ENCODE peak calls at places on chromosomes 7 and 10, in four cellular contexts. V, S, Y and K are unnamed samples.
A peak's percentile ranks its signal among the peaks of the same experiment; 100 is the strongest.

GRCh38 chr7:41918597-41918996 is 215.7 kb upstream of the INHBA start:
- DNase-seq in S (no peak), Y (peak; percentile 87), V (no peak), K (no peak)

GRCh38 chr10:38094923-38095574 is 912 bp downstream of the ZNF37A start:
- DNase-seq in S (no peak), Y (no peak), V (no peak), K (no peak)

GRCh38 chr7:55075464-55075971 is 56.7 kb downstream of the EGFR start:
- DNase-seq in Y (no peak), S (no peak), V (no peak), K (no peak)

GRCh38 chr7:123352226-123352550 is 152.4 kb upstream of the SLC13A1 start:
- DNase-seq in V (no peak), Y (no peak), S (no peak), K (no peak)

GRCh38 chr10:67779455-67780205 is 58.4 kb downstream of the DNAJC12 start:
- DNase-seq in Y (peak; percentile 82), S (peak; percentile 65), V (peak; percentile 62), K (peak; percentile 70)

GRCh38 chr10:52313350-52314006 is 603 bp upstream of the DKK1 start:
- DNase-seq in V (no peak), Y (peak; percentile 48), S (no peak), K (no peak)

GRCh38 chr7:130486114-130486962 is 5.5 kb upstream of the MEST start:
- DNase-seq in S (no peak), V (peak; percentile 66), Y (no peak), K (peak; percentile 10)

GRCh38 chr10:68088744-68089143 is 13.7 kb upstream of the HERC4 start:
- DNase-seq in V (no peak), Y (no peak), S (no peak), K (no peak)

GRCh38 chr7:1928555-1929348 is 258.7 kb downstream of the ELFN1 start:
- DNase-seq in S (no peak), Y (no peak), V (no peak), K (no peak)

GRCh38 chr7:119724041-119724792 is 548.8 kb upstream of the KCND2 start:
- DNase-seq in Y (no peak), S (no peak), V (no peak), K (no peak)

GRCh38 chr7:70571403-70571911 is 560.5 kb upstream of the GALNT17 start:
- DNase-seq in Y (peak; percentile 78), S (no peak), V (no peak), K (no peak)

GRCh38 chr7:135650831-135651573 is 11.3 kb upstream of the STMP1 start:
- DNase-seq in V (no peak), S (no peak), Y (peak; percentile 53), K (peak; percentile 17)

GRCh38 chr10:5971315-5971832 is 6.0 kb downstream of the IL15RA start:
- DNase-seq in V (no peak), Y (peak; percentile 8), S (no peak), K (no peak)

GRCh38 chr10:114507449-114507848 is 103.1 kb upstream of the AFAP1L2 start:
- DNase-seq in S (no peak), Y (no peak), V (no peak), K (peak; percentile 29)

GRCh38 chr7:27199820-27200760 is at the start of gene HOXA13:
- DNase-seq in S (no peak), Y (no peak), V (peak; percentile 42), K (peak; percentile 83)

GRCh38 chr10:26067680-26068079 is 133.7 kb downstream of the MYO3A start:
- DNase-seq in S (no peak), Y (no peak), V (no peak), K (no peak)

GRCh38 chr7:113945018-113945938 is 26.5 kb upstream of the PPP1R3A start:
- DNase-seq in S (no peak), V (no peak), Y (no peak), K (no peak)

GRCh38 chr7:129213828-129214227 is 11.0 kb upstream of the AHCYL2 start:
- DNase-seq in Y (no peak), S (no peak), V (no peak), K (peak; percentile 44)

GRCh38 chr10:98078774-98079173 is 48.4 kb upstream of the CRTAC1 start:
- DNase-seq in S (no peak), V (no peak), Y (no peak), K (no peak)

GRCh38 chr7:20895563-20895962 is 108.9 kb upstream of the SP8 start:
- DNase-seq in V (no peak), S (no peak), Y (no peak), K (no peak)

GRCh38 chr7:26200113-26200443 is 468 bp downstream of the HNRNPA2B1 start:
- DNase-seq in Y (peak; percentile 56), S (no peak), V (peak; percentile 73), K (peak; percentile 72)

GRCh38 chr7:24715661-24716479 is 41.4 kb downstream of the GSDME start:
- DNase-seq in S (peak; percentile 12), Y (peak; percentile 43), V (no peak), K (peak; percentile 35)